ENCODE peak calls at places on chromosomes 3 and 15, in eight cellular contexts. B is neuronal stem cell, A is IMR-90, L is HCT116, I is endothelial cell of umbilical vein, K is fibroblast of lung, N is HepG2, X is A549. U is an unnamed sample.
A peak's percentile ranks its signal among the peaks of the same experiment; 100 is the strongest.

GRCh38 chr3:66411436-66411835 is 89.4 kb downstream of the LRIG1 start:
- DNase-seq in B (no peak), A (no peak), L (no peak), I (no peak), K (no peak), N (no peak), X (no peak), U (no peak)

GRCh38 chr3:23356169-23356568 is 153.0 kb downstream of the UBE2E2 start:
- DNase-seq in B (no peak), A (no peak), L (no peak), I (no peak), K (no peak), N (no peak), X (no peak), U (no peak)

GRCh38 chr3:152270944-152271343 is 2.2 kb downstream of the MBNL1 start:
- DNase-seq in B (no peak), A (no peak), L (no peak), I (peak; percentile 42), K (no peak), N (no peak), X (no peak), U (no peak)

GRCh38 chr3:11172136-11172670 is 17.9 kb downstream of the HRH1 start:
- DNase-seq in B (no peak), A (peak; percentile 66), L (no peak), I (no peak), K (peak; percentile 60), N (no peak), X (no peak), U (no peak)

GRCh38 chr3:43212914-43213611 is 73.3 kb upstream of the SNRK start:
- DNase-seq in B (no peak), A (no peak), L (no peak), I (no peak), K (no peak), N (no peak), X (no peak), U (no peak)

GRCh38 chr15:43329222-43329959 is 982 bp downstream of the LCMT2 start:
- DNase-seq in B (peak; percentile 32), A (peak; percentile 37), L (no peak), I (peak; percentile 5), K (peak; percentile 52), N (no peak), X (no peak), U (peak; percentile 36)

GRCh38 chr3:57048052-57048671 is 12.3 kb upstream of the SPATA12 start:
- DNase-seq in B (no peak), A (no peak), L (no peak), I (peak; percentile 25), K (peak; percentile 83), N (no peak), X (no peak), U (peak; percentile 73)

GRCh38 chr15:92074646-92075045 is 221.1 kb downstream of the SLCO3A1 start:
- DNase-seq in B (no peak), A (peak; percentile 44), L (no peak), I (no peak), K (no peak), N (no peak), X (no peak), U (peak; percentile 40)

GRCh38 chr3:46417120-46417510 is 10.1 kb downstream of the CCRL2 start:
- DNase-seq in B (no peak), A (no peak), L (no peak), I (no peak), K (no peak), N (no peak), X (no peak), U (no peak)

GRCh38 chr3:17830786-17831185 is 88.4 kb upstream of the TBC1D5 start:
- DNase-seq in B (no peak), A (no peak), L (no peak), I (no peak), K (no peak), N (no peak), X (no peak), U (no peak)

GRCh38 chr3:10950476-10951294 is 41.9 kb upstream of the SLC6A1 start:
- DNase-seq in B (no peak), A (peak; percentile 42), L (peak; percentile 27), I (peak; percentile 21), K (peak; percentile 47), N (peak; percentile 25), X (peak; percentile 64), U (peak; percentile 18)

GRCh38 chr3:32421991-32422859 is 30.6 kb downstream of the CMTM7 start:
- DNase-seq in B (no peak), A (peak; percentile 73), L (peak; percentile 81), I (peak; percentile 97), K (peak; percentile 88), N (no peak), X (peak; percentile 10), U (peak; percentile 83)

GRCh38 chr3:197555281-197556261 is at the start of gene BDH1:
- DNase-seq in B (peak; percentile 56), A (no peak), L (no peak), I (peak; percentile 13), K (no peak), N (no peak), X (no peak), U (peak; percentile 2)

GRCh38 chr3:127791221-127791913 is 30.9 kb downstream of the MGLL start:
- DNase-seq in B (no peak), A (peak; percentile 90), L (no peak), I (no peak), K (peak; percentile 81), N (no peak), X (no peak), U (peak; percentile 53)
- H3K4me2 ChIP-seq in B (no peak overlapping the region), A (peak overlapping the region; percentile 20), L (no peak overlapping the region), I (no peak overlapping the region), K (no peak overlapping the region), N (no peak overlapping the region), X (peak overlapping the region; percentile 58), U (peak overlapping the region; percentile 34)

GRCh38 chr3:114058646-114059045 is 2.1 kb downstream of the QTRT2 start:
- DNase-seq in B (no peak), A (peak; percentile 14), L (no peak), I (no peak), K (no peak), N (no peak), X (no peak), U (no peak)
- H3K4me2 ChIP-seq in B (no peak overlapping the region), A (no peak overlapping the region), L (no peak overlapping the region), I (peak overlapping the region; percentile 91), K (no peak overlapping the region), N (peak overlapping the region; percentile 75), X (peak overlapping the region; percentile 77), U (peak overlapping the region; percentile 90)

DNA sequence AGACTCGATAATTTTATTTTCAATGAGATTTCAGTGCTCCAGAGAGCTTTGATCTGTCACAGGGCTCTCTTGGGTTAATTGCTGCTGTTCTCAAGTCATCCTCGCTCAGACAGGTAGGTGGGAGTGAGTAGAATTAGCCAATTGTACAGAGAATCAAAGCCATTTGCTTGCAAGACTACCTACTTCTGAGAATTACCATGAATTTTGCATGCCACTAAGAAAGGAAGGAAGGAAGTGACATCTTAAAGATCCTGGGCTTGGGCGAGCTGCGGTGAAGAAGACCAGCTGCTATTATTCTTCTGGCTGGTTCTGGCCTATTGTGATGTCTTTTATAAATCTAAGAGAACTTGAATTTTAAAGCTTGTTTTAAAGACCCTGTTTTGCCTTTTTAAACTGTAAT is 154.1 kb upstream of the LPP start:
- DNase-seq in B (no peak), A (no peak), L (no peak), I (no peak), K (no peak), N (no peak), X (no peak), U (no peak)
- H3K4me2 ChIP-seq in B (no peak overlapping the region), A (no peak overlapping the region), L (no peak overlapping the region), I (peak overlapping the region; percentile 13), K (no peak overlapping the region), N (peak overlapping the region; percentile 29), X (peak overlapping the region; percentile 25), U (no peak overlapping the region)

GRCh38 chr3:171346011-171346410 is 114.2 kb downstream of the TNIK start:
- DNase-seq in B (no peak), A (no peak), L (no peak), I (no peak), K (no peak), N (no peak), X (no peak), U (no peak)

GRCh38 chr3:171347017-171347979 is 112.9 kb downstream of the TNIK start:
- DNase-seq in B (no peak), A (peak; percentile 53), L (no peak), I (peak; percentile 70), K (peak; percentile 54), N (no peak), X (no peak), U (peak; percentile 78)

GRCh38 chr3:171346582-171346981 is 113.6 kb downstream of the TNIK start:
- DNase-seq in B (no peak), A (no peak), L (no peak), I (no peak), K (no peak), N (no peak), X (no peak), U (no peak)

GRCh38 chr3:171343688-171344087 is 116.5 kb downstream of the TNIK start:
- DNase-seq in B (no peak), A (no peak), L (no peak), I (no peak), K (no peak), N (no peak), X (no peak), U (no peak)

DNA sequence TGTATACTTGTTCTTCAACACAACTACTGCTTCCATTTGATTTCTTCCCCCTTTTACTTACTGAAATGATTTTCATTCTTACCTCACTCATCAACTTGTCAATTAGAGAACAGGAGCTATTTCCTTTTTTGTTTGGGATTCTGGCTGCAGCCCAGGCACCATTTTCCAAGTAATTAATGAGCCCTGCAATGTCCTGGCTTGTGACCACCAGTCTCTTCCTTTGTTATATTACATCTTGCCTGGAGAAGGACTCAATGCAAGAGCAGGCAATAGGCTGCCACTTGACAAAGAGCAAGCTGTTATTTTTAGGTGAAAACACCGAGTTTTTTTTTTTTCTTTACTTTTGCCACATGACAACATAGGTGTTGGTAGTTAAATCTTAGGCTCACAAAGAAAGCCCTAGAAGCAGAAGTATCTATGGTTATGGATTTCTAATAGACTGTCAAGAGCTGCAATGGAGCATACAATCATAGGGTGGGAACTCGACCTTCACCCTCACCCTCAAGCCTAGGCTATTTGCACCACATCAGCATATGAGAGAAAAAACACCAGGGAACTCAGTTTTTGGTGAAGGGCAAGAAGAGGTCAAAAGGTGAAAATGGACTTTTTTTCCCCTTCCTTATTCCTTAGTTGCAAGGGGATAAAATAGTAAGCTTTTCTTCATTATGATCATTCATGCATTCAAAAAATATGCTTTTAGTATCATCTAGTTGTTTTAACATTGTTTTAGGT is 114.9 kb downstream of the TNIK start:
- DNase-seq in B (no peak), A (no peak), L (no peak), I (peak; percentile 25), K (no peak), N (no peak), X (no peak), U (no peak)
- H3K4me2 ChIP-seq in B (no peak overlapping the region), A (no peak overlapping the region), L (no peak overlapping the region), I (no peak overlapping the region), K (no peak overlapping the region), N (no peak overlapping the region), X (no peak overlapping the region), U (no peak overlapping the region)

GRCh38 chr3:78732471-78732870 is 1035.3 kb downstream of the ROBO1 start:
- DNase-seq in B (no peak), A (no peak), L (no peak), I (no peak), K (no peak), N (no peak), X (no peak), U (no peak)
- H3K4me2 ChIP-seq in B (no peak overlapping the region), A (no peak overlapping the region), L (no peak overlapping the region), I (no peak overlapping the region), K (no peak overlapping the region), N (no peak overlapping the region), X (no peak overlapping the region), U (no peak overlapping the region)